ENCODE peak calls at places on chromosomes 6 and 20, in eight cellular contexts. One of them, this sample, is unnamed. For H3K27me3 and H3K4me1, the result is how much of the 10 kb centered on the place peaks cover.

GRCh38 chr20:14706555-14706954 is 369.1 kb upstream of the FLRT3 start:
- DNase-seq in PC-9: no peak
- DNase-seq in fibroblast of lung: no peak
- DNase-seq in GM23248: no peak
- DNase-seq in trophoblast cell: no peak
- DNase-seq in endothelial cell of umbilical vein: no peak
- DNase-seq in MM.1S: no peak
- DNase-seq in mammary epithelial cell: no peak
- DNase-seq in this sample: no peak

GRCh38 chr6:36818741-36819140 is 20.5 kb downstream of the CPNE5 start:
- DNase-seq in PC-9: no peak
- DNase-seq in fibroblast of lung: no peak
- DNase-seq in GM23248: no peak
- DNase-seq in trophoblast cell: no peak
- DNase-seq in endothelial cell of umbilical vein: no peak
- DNase-seq in MM.1S: no peak
- DNase-seq in mammary epithelial cell: no peak
- DNase-seq in this sample: no peak

GRCh38 chr6:133456934-133457333 is 215.8 kb downstream of the EYA4 start:
- DNase-seq in PC-9: no peak
- DNase-seq in fibroblast of lung: no peak
- DNase-seq in GM23248: no peak
- DNase-seq in trophoblast cell: no peak
- DNase-seq in endothelial cell of umbilical vein: no peak
- DNase-seq in MM.1S: no peak
- DNase-seq in mammary epithelial cell: no peak
- DNase-seq in this sample: no peak

GRCh38 chr6:23633986-23634385 is 492.0 kb upstream of the NRSN1 start:
- DNase-seq in PC-9: no peak
- DNase-seq in fibroblast of lung: no peak
- DNase-seq in GM23248: no peak
- DNase-seq in trophoblast cell: no peak
- DNase-seq in endothelial cell of umbilical vein: no peak
- DNase-seq in MM.1S: no peak
- DNase-seq in mammary epithelial cell: no peak
- DNase-seq in this sample: no peak

GRCh38 chr6:129542705-129543104 is 167.3 kb downstream of the ARHGAP18 start:
- DNase-seq in PC-9: no peak
- DNase-seq in fibroblast of lung: no peak
- DNase-seq in GM23248: no peak
- DNase-seq in trophoblast cell: no peak
- DNase-seq in endothelial cell of umbilical vein: peak
- DNase-seq in MM.1S: no peak
- DNase-seq in mammary epithelial cell: no peak
- DNase-seq in this sample: no peak

GRCh38 chr6:169943521-169944337 is 192.3 kb downstream of the ERMARD start:
- DNase-seq in PC-9: no peak
- DNase-seq in fibroblast of lung: no peak
- DNase-seq in GM23248: no peak
- DNase-seq in trophoblast cell: no peak
- DNase-seq in endothelial cell of umbilical vein: no peak
- DNase-seq in MM.1S: no peak
- DNase-seq in mammary epithelial cell: no peak
- DNase-seq in this sample: no peak

GRCh38 chr6:141809901-141810300 is 322.8 kb upstream of the GJE1 start:
- DNase-seq in PC-9: no peak
- DNase-seq in fibroblast of lung: no peak
- DNase-seq in GM23248: peak
- DNase-seq in trophoblast cell: peak
- DNase-seq in endothelial cell of umbilical vein: no peak
- DNase-seq in MM.1S: no peak
- DNase-seq in mammary epithelial cell: no peak
- DNase-seq in this sample: no peak

GRCh38 chr6:85464722-85465150 is 14.9 kb downstream of the NT5E start:
- DNase-seq in PC-9: peak
- DNase-seq in fibroblast of lung: peak
- DNase-seq in GM23248: peak
- DNase-seq in trophoblast cell: peak
- DNase-seq in endothelial cell of umbilical vein: peak
- DNase-seq in MM.1S: no peak
- DNase-seq in mammary epithelial cell: peak
- DNase-seq in this sample: peak

GRCh38 chr6:2891768-2892170 is 11.3 kb downstream of the SERPINB9 start:
- DNase-seq in PC-9: no peak
- DNase-seq in fibroblast of lung: no peak
- DNase-seq in GM23248: no peak
- DNase-seq in trophoblast cell: no peak
- DNase-seq in endothelial cell of umbilical vein: no peak
- DNase-seq in MM.1S: no peak
- DNase-seq in mammary epithelial cell: no peak
- DNase-seq in this sample: no peak

GRCh38 chr6:81937296-81937937 is 184.9 kb upstream of the TENT5A start:
- DNase-seq in PC-9: no peak
- DNase-seq in fibroblast of lung: peak
- DNase-seq in GM23248: peak
- DNase-seq in trophoblast cell: no peak
- DNase-seq in endothelial cell of umbilical vein: no peak
- DNase-seq in MM.1S: no peak
- DNase-seq in mammary epithelial cell: peak
- DNase-seq in this sample: no peak

GRCh38 chr6:7921582-7922199 is 11.1 kb upstream of the TXNDC5 start:
- DNase-seq in PC-9: no peak
- DNase-seq in fibroblast of lung: no peak
- DNase-seq in GM23248: no peak
- DNase-seq in trophoblast cell: no peak
- DNase-seq in endothelial cell of umbilical vein: no peak
- DNase-seq in MM.1S: no peak
- DNase-seq in mammary epithelial cell: no peak
- DNase-seq in this sample: no peak

GRCh38 chr20:16475225-16475624 is 98.0 kb downstream of the KIF16B start:
- DNase-seq in PC-9: peak
- DNase-seq in fibroblast of lung: peak
- DNase-seq in GM23248: peak
- DNase-seq in trophoblast cell: peak
- DNase-seq in endothelial cell of umbilical vein: no peak
- DNase-seq in MM.1S: no peak
- DNase-seq in mammary epithelial cell: no peak
- DNase-seq in this sample: no peak

GRCh38 chr6:99434702-99435530 is 9.8 kb upstream of the PNISR start:
- DNase-seq in PC-9: no peak
- DNase-seq in fibroblast of lung: peak
- DNase-seq in GM23248: peak
- DNase-seq in trophoblast cell: peak
- DNase-seq in endothelial cell of umbilical vein: peak
- DNase-seq in MM.1S: peak
- DNase-seq in mammary epithelial cell: peak
- DNase-seq in this sample: no peak

GRCh38 chr20:32482251-32483220 is 102.6 kb downstream of the NOL4L start:
- DNase-seq in PC-9: no peak
- DNase-seq in fibroblast of lung: no peak
- DNase-seq in GM23248: peak
- DNase-seq in trophoblast cell: peak
- DNase-seq in endothelial cell of umbilical vein: peak
- DNase-seq in MM.1S: no peak
- DNase-seq in mammary epithelial cell: peak
- DNase-seq in this sample: no peak

GRCh38 chr6:35328108-35328723 is 14.1 kb upstream of the PPARD start:
- DNase-seq in PC-9: no peak
- DNase-seq in fibroblast of lung: no peak
- DNase-seq in GM23248: no peak
- DNase-seq in trophoblast cell: peak
- DNase-seq in endothelial cell of umbilical vein: no peak
- DNase-seq in MM.1S: peak
- DNase-seq in mammary epithelial cell: no peak
- DNase-seq in this sample: no peak

GRCh38 chr20:10696650-10697049 is 22.9 kb upstream of the JAG1 start:
- DNase-seq in PC-9: no peak
- DNase-seq in fibroblast of lung: no peak
- DNase-seq in GM23248: no peak
- DNase-seq in trophoblast cell: peak
- DNase-seq in endothelial cell of umbilical vein: no peak
- DNase-seq in MM.1S: no peak
- DNase-seq in mammary epithelial cell: no peak
- DNase-seq in this sample: no peak

GRCh38 chr6:109073344-109074235 is 21.1 kb downstream of the SESN1 start:
- DNase-seq in PC-9: peak
- DNase-seq in fibroblast of lung: peak
- DNase-seq in GM23248: peak
- DNase-seq in trophoblast cell: peak
- DNase-seq in endothelial cell of umbilical vein: peak
- DNase-seq in MM.1S: peak
- DNase-seq in mammary epithelial cell: peak
- DNase-seq in this sample: no peak

GRCh38 chr6:52728394-52728793 is 34.9 kb downstream of the GSTA2 start:
- DNase-seq in PC-9: no peak
- DNase-seq in fibroblast of lung: no peak
- DNase-seq in GM23248: peak
- DNase-seq in trophoblast cell: no peak
- DNase-seq in endothelial cell of umbilical vein: no peak
- DNase-seq in MM.1S: no peak
- DNase-seq in mammary epithelial cell: no peak
- DNase-seq in this sample: no peak

GRCh38 chr6:50850223-50850751 is 31.6 kb downstream of the TFAP2B start:
- DNase-seq in PC-9: no peak
- DNase-seq in fibroblast of lung: no peak
- DNase-seq in GM23248: no peak
- DNase-seq in trophoblast cell: peak
- DNase-seq in endothelial cell of umbilical vein: no peak
- DNase-seq in MM.1S: no peak
- DNase-seq in mammary epithelial cell: peak
- DNase-seq in this sample: peak

GRCh38 chr6:122717350-122717749 is 62.2 kb upstream of the FABP7 start:
- DNase-seq in PC-9: no peak
- DNase-seq in fibroblast of lung: peak
- DNase-seq in GM23248: peak
- DNase-seq in trophoblast cell: no peak
- DNase-seq in endothelial cell of umbilical vein: no peak
- DNase-seq in MM.1S: no peak
- DNase-seq in mammary epithelial cell: no peak
- DNase-seq in this sample: no peak

GRCh38 chr20:36110936-36111445 is 43.5 kb upstream of the EPB41L1 start:
- DNase-seq in PC-9: peak
- DNase-seq in fibroblast of lung: no peak
- DNase-seq in GM23248: no peak
- DNase-seq in trophoblast cell: no peak
- DNase-seq in endothelial cell of umbilical vein: no peak
- DNase-seq in MM.1S: no peak
- DNase-seq in mammary epithelial cell: no peak
- DNase-seq in this sample: no peak

GRCh38 chr20:63538204-63539091 is 1.3 kb upstream of the PTK6 start:
- DNase-seq in PC-9: peak
- DNase-seq in fibroblast of lung: peak
- DNase-seq in GM23248: no peak
- DNase-seq in trophoblast cell: peak
- DNase-seq in endothelial cell of umbilical vein: no peak
- DNase-seq in MM.1S: no peak
- DNase-seq in mammary epithelial cell: no peak
- DNase-seq in this sample: no peak

GRCh38 chr6:37242429-37243052 is 15.0 kb upstream of the TBC1D22B start:
- DNase-seq in PC-9: peak
- DNase-seq in fibroblast of lung: peak
- DNase-seq in GM23248: peak
- DNase-seq in trophoblast cell: peak
- DNase-seq in endothelial cell of umbilical vein: peak
- DNase-seq in MM.1S: no peak
- DNase-seq in mammary epithelial cell: peak
- DNase-seq in this sample: peak

GRCh38 chr6:7413151-7413823 is 23.7 kb downstream of the RIOK1 start:
- DNase-seq in PC-9: no peak
- DNase-seq in fibroblast of lung: no peak
- DNase-seq in GM23248: no peak
- DNase-seq in trophoblast cell: peak
- DNase-seq in endothelial cell of umbilical vein: no peak
- DNase-seq in MM.1S: no peak
- DNase-seq in mammary epithelial cell: no peak
- DNase-seq in this sample: no peak

GRCh38 chr6:169933839-169934698 is 182.6 kb downstream of the ERMARD start:
- DNase-seq in PC-9: no peak
- DNase-seq in fibroblast of lung: peak
- DNase-seq in GM23248: peak
- DNase-seq in trophoblast cell: no peak
- DNase-seq in endothelial cell of umbilical vein: peak
- DNase-seq in MM.1S: no peak
- DNase-seq in mammary epithelial cell: no peak
- DNase-seq in this sample: no peak

GRCh38 chr6:149217466-149217888 is 100.0 kb upstream of the TAB2 start:
- DNase-seq in PC-9: no peak
- DNase-seq in fibroblast of lung: no peak
- DNase-seq in GM23248: no peak
- DNase-seq in trophoblast cell: no peak
- DNase-seq in endothelial cell of umbilical vein: no peak
- DNase-seq in MM.1S: peak
- DNase-seq in mammary epithelial cell: no peak
- DNase-seq in this sample: no peak
- H2AFZ ChIP-seq in PC-9: no peak
- H2AFZ ChIP-seq in fibroblast of lung: no peak
- H2AFZ ChIP-seq in GM23248: no peak
- H2AFZ ChIP-seq in trophoblast cell: no peak
- H2AFZ ChIP-seq in endothelial cell of umbilical vein: no peak
- H2AFZ ChIP-seq in MM.1S: no peak
- H2AFZ ChIP-seq in mammary epithelial cell: no peak
- H2AFZ ChIP-seq in this sample: no peak

GRCh38 chr20:5426026-5426425 is 109.3 kb upstream of the PROKR2 start:
- DNase-seq in PC-9: no peak
- DNase-seq in fibroblast of lung: no peak
- DNase-seq in GM23248: no peak
- DNase-seq in trophoblast cell: no peak
- DNase-seq in endothelial cell of umbilical vein: no peak
- DNase-seq in MM.1S: no peak
- DNase-seq in mammary epithelial cell: no peak
- DNase-seq in this sample: no peak
- H3K27me3 ChIP-seq in PC-9: half or more
- H3K27me3 ChIP-seq in fibroblast of lung: under half
- H3K27me3 ChIP-seq in GM23248: under half
- H3K27me3 ChIP-seq in trophoblast cell: under half
- H3K27me3 ChIP-seq in endothelial cell of umbilical vein: under half
- H3K27me3 ChIP-seq in MM.1S: under half
- H3K27me3 ChIP-seq in mammary epithelial cell: under half
- H3K27me3 ChIP-seq in this sample: under half

GRCh38 chr20:4854502-4854901 is 132.8 kb downstream of the PRND start:
- DNase-seq in PC-9: no peak
- DNase-seq in fibroblast of lung: no peak
- DNase-seq in GM23248: no peak
- DNase-seq in trophoblast cell: no peak
- DNase-seq in endothelial cell of umbilical vein: no peak
- DNase-seq in MM.1S: no peak
- DNase-seq in mammary epithelial cell: no peak
- DNase-seq in this sample: no peak
- H3K4me1 ChIP-seq in PC-9: under half
- H3K4me1 ChIP-seq in fibroblast of lung: under half
- H3K4me1 ChIP-seq in GM23248: under half
- H3K4me1 ChIP-seq in trophoblast cell: under half
- H3K4me1 ChIP-seq in endothelial cell of umbilical vein: under half
- H3K4me1 ChIP-seq in MM.1S: under half
- H3K4me1 ChIP-seq in mammary epithelial cell: under half
- H3K4me1 ChIP-seq in this sample: under half

GRCh38 chr20:41391587-41392001 is 25.0 kb upstream of the EMILIN3 start:
- DNase-seq in PC-9: peak
- DNase-seq in fibroblast of lung: no peak
- DNase-seq in GM23248: no peak
- DNase-seq in trophoblast cell: peak
- DNase-seq in endothelial cell of umbilical vein: no peak
- DNase-seq in MM.1S: no peak
- DNase-seq in mammary epithelial cell: peak
- DNase-seq in this sample: peak
- H2AFZ ChIP-seq in PC-9: peak
- H2AFZ ChIP-seq in fibroblast of lung: no peak
- H2AFZ ChIP-seq in GM23248: no peak
- H2AFZ ChIP-seq in trophoblast cell: no peak
- H2AFZ ChIP-seq in endothelial cell of umbilical vein: no peak
- H2AFZ ChIP-seq in MM.1S: no peak
- H2AFZ ChIP-seq in mammary epithelial cell: peak
- H2AFZ ChIP-seq in this sample: peak

GRCh38 chr20:61699184-61700066 is 366.3 kb downstream of the TAF4 start:
- DNase-seq in PC-9: no peak
- DNase-seq in fibroblast of lung: no peak
- DNase-seq in GM23248: no peak
- DNase-seq in trophoblast cell: no peak
- DNase-seq in endothelial cell of umbilical vein: no peak
- DNase-seq in MM.1S: no peak
- DNase-seq in mammary epithelial cell: no peak
- DNase-seq in this sample: no peak
- H3K27me3 ChIP-seq in PC-9: half or more
- H3K27me3 ChIP-seq in fibroblast of lung: under half
- H3K27me3 ChIP-seq in GM23248: under half
- H3K27me3 ChIP-seq in trophoblast cell: under half
- H3K27me3 ChIP-seq in endothelial cell of umbilical vein: under half
- H3K27me3 ChIP-seq in MM.1S: half or more
- H3K27me3 ChIP-seq in mammary epithelial cell: under half
- H3K27me3 ChIP-seq in this sample: under half

This sample was measured in keratinocyte.